ENCODE peak calls at places on chromosomes 7 and 10, in nine cellular contexts. B, Q, M, L, W, E, P, R and A are unnamed samples.

GRCh38 chr10:86190291-86190690 is 176.3 kb downstream of the GRID1 start:
- DNase-seq in B (no peak), Q (peak), M (no peak), L (no peak), W (no peak), E (no peak), P (no peak), R (no peak), A (no peak)

GRCh38 chr10:102542800-102543418 is 39.1 kb downstream of the SUFU start:
- DNase-seq in B (peak), Q (no peak), M (peak), L (no peak), W (no peak), E (no peak), P (peak), R (peak), A (peak)

GRCh38 chr7:108045669-108046068 is 42.7 kb upstream of the LAMB1 start:
- DNase-seq in B (peak), Q (no peak), M (peak), L (no peak), W (no peak), E (no peak), P (peak), R (peak), A (no peak)

GRCh38 chr10:101536800-101537199 is 51.3 kb downstream of the POLL start:
- DNase-seq in B (peak), Q (no peak), M (peak), L (peak), W (no peak), E (no peak), P (peak), R (peak), A (no peak)

GRCh38 chr7:2641406-2642393 is 9.9 kb downstream of the TTYH3 start:
- DNase-seq in B (peak), Q (peak), M (peak), L (peak), W (peak), E (peak), P (peak), R (peak), A (peak)

GRCh38 chr7:116592041-116592355 is 67.2 kb downstream of the CAV1 start:
- DNase-seq in B (no peak), Q (no peak), M (no peak), L (no peak), W (no peak), E (no peak), P (no peak), R (no peak), A (no peak)

GRCh38 chr10:17100586-17100985 is 29.0 kb downstream of the CUBN start:
- DNase-seq in B (no peak), Q (no peak), M (no peak), L (no peak), W (no peak), E (no peak), P (no peak), R (no peak), A (no peak)

GRCh38 chr10:774223-774622 is 84.8 kb upstream of the DIP2C start:
- DNase-seq in B (no peak), Q (peak), M (no peak), L (no peak), W (no peak), E (no peak), P (no peak), R (no peak), A (no peak)

GRCh38 chr10:14024349-14025202 is 306.1 kb downstream of the FRMD4A start:
- DNase-seq in B (no peak), Q (no peak), M (no peak), L (no peak), W (no peak), E (no peak), P (no peak), R (no peak), A (no peak)

GRCh38 chr7:23530355-23530754 is 1.4 kb downstream of the TRA2A start:
- DNase-seq in B (peak), Q (no peak), M (peak), L (peak), W (no peak), E (no peak), P (peak), R (peak), A (peak)

GRCh38 chr7:100080895-100081534 is 508 bp downstream of the ZNF3 start:
- DNase-seq in B (peak), Q (no peak), M (peak), L (peak), W (no peak), E (no peak), P (peak), R (peak), A (no peak)

GRCh38 chr10:30534465-30535144 is 94.9 kb downstream of the LYZL2 start:
- DNase-seq in B (peak), Q (peak), M (peak), L (peak), W (peak), E (peak), P (peak), R (peak), A (peak)

GRCh38 chr7:22150221-22150620 is 204.5 kb upstream of the CDCA7L start:
- DNase-seq in B (no peak), Q (no peak), M (peak), L (no peak), W (no peak), E (no peak), P (peak), R (no peak), A (peak)

GRCh38 chr7:129609666-129610065 is 1.9 kb upstream of the NRF1 start:
- DNase-seq in B (no peak), Q (no peak), M (no peak), L (peak), W (no peak), E (no peak), P (no peak), R (peak), A (no peak)

GRCh38 chr7:45057853-45058252 is 30.9 kb downstream of the NACAD start:
- DNase-seq in B (no peak), Q (no peak), M (no peak), L (no peak), W (no peak), E (no peak), P (no peak), R (peak), A (no peak)

GRCh38 chr10:78433722-78434535 is 400.3 kb downstream of the RPS24 start:
- DNase-seq in B (no peak), Q (no peak), M (no peak), L (no peak), W (no peak), E (peak), P (no peak), R (no peak), A (no peak)

GRCh38 chr10:47376522-47377220 is 7.4 kb downstream of the ZNF488 start:
- DNase-seq in B (no peak), Q (peak), M (no peak), L (no peak), W (no peak), E (no peak), P (no peak), R (no peak), A (no peak)

GRCh38 chr7:128404826-128405344 is 4.9 kb downstream of the IMPDH1 start:
- DNase-seq in B (no peak), Q (no peak), M (peak), L (peak), W (no peak), E (no peak), P (peak), R (no peak), A (no peak)

GRCh38 chr10:5841965-5842364 is 28.7 kb upstream of the GDI2 start:
- DNase-seq in B (no peak), Q (no peak), M (no peak), L (no peak), W (no peak), E (no peak), P (no peak), R (no peak), A (no peak)

GRCh38 chr10:5843814-5844705 is 30.8 kb upstream of the GDI2 start:
- DNase-seq in B (no peak), Q (no peak), M (no peak), L (no peak), W (no peak), E (no peak), P (no peak), R (no peak), A (no peak)

GRCh38 chr10:5835446-5836095 is 22.3 kb upstream of the GDI2 start:
- DNase-seq in B (peak), Q (no peak), M (no peak), L (no peak), W (no peak), E (no peak), P (no peak), R (no peak), A (no peak)

GRCh38 chr10:5840314-5841307 is 27.4 kb upstream of the GDI2 start:
- DNase-seq in B (peak), Q (no peak), M (no peak), L (peak), W (peak), E (no peak), P (no peak), R (peak), A (peak)
- H3K4me3 ChIP-seq in B (no peak), Q (no peak), M (no peak), L (no peak), W (no peak), E (no peak), P (no peak), R (no peak), A (no peak)

GRCh38 chr7:142381727-142382409 is 124.0 kb upstream of the PRSS58 start:
- DNase-seq in B (no peak), Q (no peak), M (no peak), L (no peak), W (no peak), E (no peak), P (no peak), R (no peak), A (no peak)

GRCh38 chr7:142389544-142389943 is 131.7 kb upstream of the PRSS58 start:
- DNase-seq in B (peak), Q (no peak), M (no peak), L (no peak), W (no peak), E (no peak), P (peak), R (peak), A (no peak)

GRCh38 chr7:142383826-142384507 is 126.1 kb upstream of the PRSS58 start:
- DNase-seq in B (peak), Q (no peak), M (no peak), L (peak), W (no peak), E (no peak), P (no peak), R (peak), A (no peak)

GRCh38 chr7:142384508-142384922 is 126.7 kb upstream of the PRSS58 start:
- DNase-seq in B (peak), Q (no peak), M (peak), L (peak), W (no peak), E (no peak), P (peak), R (peak), A (peak)

GRCh38 chr7:142385528-142386340 is 127.9 kb upstream of the PRSS58 start:
- DNase-seq in B (peak), Q (no peak), M (peak), L (peak), W (peak), E (no peak), P (peak), R (peak), A (peak)
- H3K4me3 ChIP-seq in B (no peak), Q (no peak), M (no peak), L (peak), W (no peak), E (no peak), P (no peak), R (no peak), A (no peak)

GRCh38 chr10:43026039-43026973 is 50.6 kb upstream of the RET start:
- DNase-seq in B (no peak), Q (no peak), M (no peak), L (no peak), W (no peak), E (no peak), P (no peak), R (no peak), A (no peak)
- H3K4me3 ChIP-seq in B (no peak), Q (no peak), M (no peak), L (no peak), W (no peak), E (no peak), P (no peak), R (no peak), A (no peak)

GRCh38 chr7:55017841-55018240 is 976 bp upstream of the EGFR start:
- DNase-seq in B (no peak), Q (no peak), M (no peak), L (no peak), W (no peak), E (no peak), P (no peak), R (no peak), A (no peak)
- H3K4me3 ChIP-seq in B (no peak), Q (no peak), M (peak), L (no peak), W (peak), E (peak), P (no peak), R (no peak), A (no peak)

DNA sequence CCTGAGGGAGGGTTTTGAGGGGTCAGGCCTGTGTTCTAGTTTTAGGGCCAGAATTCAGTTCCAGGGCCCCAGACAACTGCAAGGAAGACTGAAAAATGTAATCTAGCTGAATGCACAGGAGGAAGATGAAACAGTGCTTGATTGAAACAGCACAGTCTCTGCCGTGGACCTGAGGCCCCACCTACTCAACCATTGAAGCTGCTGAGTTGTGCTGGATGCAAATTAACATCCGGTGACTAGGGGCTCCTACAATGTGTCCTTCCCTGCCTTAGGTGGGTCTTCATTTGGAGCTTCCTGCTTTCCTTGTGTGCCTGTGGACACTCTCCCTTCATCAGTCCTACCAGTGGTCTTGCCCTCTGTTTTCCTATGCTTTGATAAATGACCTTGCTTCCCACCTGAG is 5.7 kb downstream of the GLRX3 start:
- DNase-seq in B (no peak), Q (no peak), M (no peak), L (no peak), W (no peak), E (no peak), P (no peak), R (no peak), A (no peak)
- H3K4me3 ChIP-seq in B (no peak), Q (no peak), M (no peak), L (no peak), W (no peak), E (no peak), P (no peak), R (no peak), A (no peak)

DNA sequence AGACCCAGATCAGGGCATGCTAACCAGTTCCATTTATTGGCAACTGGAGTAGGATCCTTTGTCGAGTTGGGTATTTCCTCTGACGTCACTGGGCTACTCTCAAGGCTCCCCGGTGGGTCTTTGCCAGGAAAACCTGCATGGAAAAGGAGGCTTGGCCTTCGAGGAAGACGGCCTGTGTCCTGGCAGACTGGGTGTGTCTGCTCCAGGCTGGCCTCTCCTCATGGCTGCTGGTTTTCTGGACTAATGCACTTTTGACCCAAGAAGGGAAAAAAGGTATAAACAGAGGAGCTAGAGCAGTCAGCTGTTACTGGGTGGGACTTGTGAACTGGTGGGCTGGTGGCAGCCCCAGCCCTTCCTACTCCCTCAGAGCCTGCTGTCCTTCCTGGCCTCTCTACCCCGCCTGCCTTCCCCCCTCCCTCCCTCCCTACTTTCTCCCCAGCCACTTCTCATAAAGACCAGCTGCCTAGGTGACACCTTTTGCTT is 102.0 kb upstream of the MKLN1 start:
- DNase-seq in B (peak), Q (peak), M (peak), L (no peak), W (peak), E (peak), P (peak), R (peak), A (peak)
- H3K4me3 ChIP-seq in B (no peak), Q (no peak), M (no peak), L (no peak), W (no peak), E (no peak), P (no peak), R (no peak), A (no peak)

GRCh38 chr10:98268694-98269386 is 846 bp upstream of the LOXL4 start:
- DNase-seq in B (no peak), Q (no peak), M (no peak), L (no peak), W (no peak), E (no peak), P (no peak), R (no peak), A (no peak)

GRCh38 chr10:98270026-98270740 is 2.2 kb upstream of the LOXL4 start:
- DNase-seq in B (no peak), Q (no peak), M (peak), L (no peak), W (no peak), E (no peak), P (peak), R (no peak), A (no peak)

GRCh38 chr10:98272245-98272644 is 4.3 kb upstream of the LOXL4 start:
- DNase-seq in B (no peak), Q (no peak), M (no peak), L (no peak), W (no peak), E (no peak), P (no peak), R (no peak), A (no peak)

GRCh38 chr10:98269435-98269912 is 1.5 kb upstream of the LOXL4 start:
- DNase-seq in B (peak), Q (no peak), M (peak), L (no peak), W (peak), E (peak), P (peak), R (peak), A (peak)

GRCh38 chr10:98270786-98271185 is 2.8 kb upstream of the LOXL4 start:
- DNase-seq in B (no peak), Q (no peak), M (no peak), L (no peak), W (no peak), E (no peak), P (no peak), R (no peak), A (no peak)
- H3K4me3 ChIP-seq in B (no peak), Q (no peak), M (no peak), L (no peak), W (no peak), E (no peak), P (no peak), R (no peak), A (no peak)

GRCh38 chr7:64876792-64877713 is 26.0 kb upstream of the ZNF273 start:
- DNase-seq in B (peak), Q (peak), M (no peak), L (peak), W (peak), E (peak), P (no peak), R (no peak), A (no peak)
- H3K4me3 ChIP-seq in B (peak), Q (peak), M (peak), L (no peak), W (peak), E (peak), P (no peak), R (no peak), A (peak)

GRCh38 chr7:50869108-50869716 is 86.5 kb upstream of the GRB10 start:
- DNase-seq in B (peak), Q (no peak), M (peak), L (no peak), W (no peak), E (no peak), P (peak), R (peak), A (peak)

GRCh38 chr7:50865450-50865849 is 82.8 kb upstream of the GRB10 start:
- DNase-seq in B (no peak), Q (no peak), M (no peak), L (no peak), W (no peak), E (no peak), P (no peak), R (no peak), A (no peak)

GRCh38 chr7:50866343-50867047 is 83.8 kb upstream of the GRB10 start:
- DNase-seq in B (no peak), Q (no peak), M (no peak), L (no peak), W (no peak), E (no peak), P (no peak), R (no peak), A (no peak)

GRCh38 chr7:50868426-50869100 is 85.9 kb upstream of the GRB10 start:
- DNase-seq in B (no peak), Q (no peak), M (no peak), L (no peak), W (no peak), E (no peak), P (peak), R (no peak), A (no peak)

GRCh38 chr7:50867048-50867383 is 84.3 kb upstream of the GRB10 start:
- DNase-seq in B (no peak), Q (no peak), M (no peak), L (no peak), W (no peak), E (no peak), P (no peak), R (no peak), A (no peak)
- H3K4me3 ChIP-seq in B (no peak), Q (no peak), M (no peak), L (no peak), W (no peak), E (no peak), P (no peak), R (no peak), A (no peak)

GRCh38 chr7:159247910-159248309 is 103.2 kb upstream of the VIPR2 start:
- DNase-seq in B (no peak), Q (no peak), M (no peak), L (no peak), W (no peak), E (no peak), P (no peak), R (no peak), A (no peak)

GRCh38 chr7:159253657-159254056 is 109.0 kb upstream of the VIPR2 start:
- DNase-seq in B (no peak), Q (no peak), M (no peak), L (no peak), W (no peak), E (no peak), P (no peak), R (no peak), A (no peak)
- H3K4me3 ChIP-seq in B (no peak), Q (no peak), M (no peak), L (no peak), W (no peak), E (no peak), P (no peak), R (no peak), A (no peak)